ENCODE peak calls at places on chromosome 17, in five cellular contexts. Z, N, I, D and E are unnamed samples.
A peak's percentile ranks its signal among the peaks of the same experiment; 100 is the strongest.

GRCh38 chr17:12536472-12536871 is 129.2 kb upstream of the MYOCD start:
- DNase-seq in D (no peak), Z (no peak), N (no peak), I (no peak), E (no peak)

GRCh38 chr17:76252040-76252954 is 12.0 kb upstream of the RNF157 start:
- DNase-seq in D (peak; percentile 41), I (peak; percentile 60), N (no peak), Z (no peak), E (no peak)

GRCh38 chr17:67386965-67387551 is 10.0 kb downstream of the PITPNC1 start:
- DNase-seq in D (peak; percentile 56), Z (peak; percentile 64), I (no peak), N (peak; percentile 73), E (no peak)

GRCh38 chr17:74450231-74450630 is 16.2 kb upstream of the CD300A start:
- DNase-seq in I (no peak), N (no peak), Z (no peak), D (no peak), E (no peak)

GRCh38 chr17:77640242-77640641 is 318.3 kb upstream of the TNRC6C start:
- DNase-seq in D (no peak), N (no peak), Z (no peak), I (no peak), E (no peak)

GRCh38 chr17:7862692-7863437 is 5.1 kb downstream of the CYB5D1 start:
- DNase-seq in N (peak; percentile 69), I (peak; percentile 54), D (peak; percentile 69), Z (no peak), E (peak; percentile 34)

GRCh38 chr17:34067009-34067408 is 188.1 kb upstream of the CCL2 start:
- DNase-seq in N (no peak), Z (no peak), D (no peak), I (no peak), E (no peak)

GRCh38 chr17:48639136-48639535 is 13.0 kb upstream of the HOXB9 start:
- DNase-seq in N (peak; percentile 95), I (no peak), Z (no peak), D (no peak), E (no peak)

GRCh38 chr17:28897769-28898259 is 281 bp upstream of the FLOT2 start:
- DNase-seq in I (no peak), Z (no peak), N (no peak), D (no peak), E (no peak)

GRCh38 chr17:77426676-77427386 is 286.1 kb downstream of the SEC14L1 start:
- DNase-seq in I (no peak), Z (no peak), D (no peak), N (no peak), E (no peak)

GRCh38 chr17:76994237-76994637 is 126.0 kb downstream of the MGAT5B start:
- DNase-seq in Z (no peak), D (no peak), N (no peak), I (no peak), E (no peak)

GRCh38 chr17:30229012-30229411 is 6.5 kb downstream of the SLC6A4 start:
- DNase-seq in D (no peak), Z (no peak), N (no peak), I (no peak), E (no peak)

GRCh38 chr17:43817826-43818225 is 15.1 kb downstream of the MPP3 start:
- DNase-seq in I (no peak), N (no peak), D (no peak), Z (no peak), E (no peak)

GRCh38 chr17:43823350-43824084 is 9.4 kb downstream of the MPP3 start:
- DNase-seq in Z (no peak), D (no peak), I (no peak), N (peak; percentile 37), E (no peak)

GRCh38 chr17:43822566-43823190 is 10.3 kb downstream of the MPP3 start:
- DNase-seq in N (no peak), D (no peak), I (no peak), Z (no peak), E (no peak)

GRCh38 chr17:43818966-43819365 is 14.0 kb downstream of the MPP3 start:
- DNase-seq in N (no peak), D (no peak), I (no peak), Z (no peak), E (no peak)

DNA sequence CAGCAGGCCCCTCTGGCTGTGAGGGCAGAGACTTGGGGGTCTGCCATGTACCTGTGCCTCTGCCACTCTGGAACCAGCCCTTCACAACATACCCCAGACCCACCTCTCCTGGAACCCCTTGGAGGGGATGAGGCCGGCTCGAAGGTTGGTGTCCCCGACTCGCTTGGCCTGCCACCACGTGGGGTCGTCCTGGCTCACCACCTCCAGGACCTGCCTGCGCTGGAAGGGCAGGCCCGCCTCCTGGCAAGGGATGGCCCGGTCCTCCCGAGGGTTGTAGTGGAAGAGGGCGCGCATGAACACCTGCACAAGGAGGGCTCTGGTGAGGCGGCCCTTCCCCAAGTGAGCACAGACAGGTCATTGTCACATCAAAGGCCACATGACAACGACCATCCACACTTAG is 12.2 kb downstream of the MPP3 start:
- DNase-seq in N (no peak), D (no peak), Z (no peak), I (no peak), E (no peak)
- TF ChIP-seq CTCF in N (no peak), D (no peak), Z (no peak), I (no peak), E (no peak)

DNA sequence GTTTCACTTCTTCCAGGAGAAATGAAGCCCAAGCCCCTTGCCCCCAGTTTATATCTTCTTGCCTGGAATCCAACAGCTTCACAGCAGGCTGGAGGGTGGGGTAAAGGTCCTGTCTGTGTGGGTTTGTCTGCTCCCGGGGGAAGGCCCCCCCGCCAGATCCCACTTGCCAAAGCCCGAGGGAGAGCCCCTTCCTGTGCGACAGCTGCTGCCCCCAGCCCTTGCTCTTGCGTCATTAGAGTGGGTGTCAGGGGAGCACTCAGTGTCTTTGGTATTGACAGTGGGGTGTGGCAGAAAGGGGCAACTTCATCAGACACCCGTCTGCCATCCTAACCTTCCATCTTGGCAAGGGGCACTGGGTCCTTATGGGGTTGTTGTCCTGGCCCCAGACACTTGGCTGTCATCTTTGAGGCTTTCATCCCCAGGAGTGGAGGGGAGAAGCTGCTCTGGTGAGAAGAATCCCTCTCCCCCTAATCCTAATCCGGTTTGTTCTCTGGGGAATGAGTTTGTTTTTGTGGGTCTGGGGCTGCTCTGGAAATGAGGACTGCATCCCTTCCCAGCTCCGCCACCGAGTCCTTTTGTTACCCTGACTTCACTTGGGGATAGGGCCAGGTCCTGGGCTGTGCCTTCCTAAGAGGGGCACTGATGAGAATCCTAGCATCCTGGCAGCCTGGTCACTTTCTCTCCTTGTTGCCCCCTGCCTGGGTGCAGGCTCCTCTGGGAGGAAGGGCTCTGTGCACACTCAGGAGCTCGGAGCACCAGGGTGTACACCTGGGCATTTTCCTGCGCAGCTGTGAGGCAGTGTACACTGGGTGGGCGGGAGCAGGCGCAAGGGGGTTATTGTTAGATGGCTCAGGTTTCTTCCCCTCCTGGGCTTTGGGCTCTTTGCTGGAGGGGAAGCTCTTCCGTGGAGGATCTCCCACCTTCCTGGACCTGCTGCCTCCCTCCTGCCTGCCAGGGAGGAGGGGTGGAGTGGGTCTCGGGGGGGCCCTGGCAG is 21.1 kb downstream of the GJD3 start:
- DNase-seq in I (peak; percentile 69), N (peak; percentile 56), Z (no peak), D (no peak), E (no peak)
- TF ChIP-seq CTCF in I (no peak), N (no peak), Z (no peak), D (no peak), E (no peak)

DNA sequence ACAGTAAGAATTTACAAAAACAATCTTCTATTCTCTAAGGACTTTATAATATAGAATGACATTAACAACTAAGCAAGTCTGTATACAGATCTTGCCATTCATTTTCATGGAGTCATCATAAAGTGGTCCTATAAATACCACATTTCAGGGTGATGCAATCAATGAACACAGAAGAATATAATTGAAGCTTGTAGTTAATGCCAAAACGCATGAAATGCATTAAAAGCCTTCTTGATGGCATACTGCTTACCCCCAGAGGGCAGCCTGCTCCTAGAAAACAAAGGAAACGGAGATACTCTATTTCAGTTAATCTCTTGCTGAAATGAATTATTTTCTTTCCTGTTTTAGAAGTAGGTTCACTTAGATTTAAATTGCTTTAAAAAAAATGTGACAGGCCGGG is 45.2 kb upstream of the STAC2 start:
- DNase-seq in I (no peak), D (peak; percentile 59), Z (peak; percentile 8), N (no peak), E (peak; percentile 27)
- TF ChIP-seq CTCF in I (peak; percentile 21), D (peak; percentile 77), Z (peak; percentile 42), N (no peak), E (peak; percentile 34)

DNA sequence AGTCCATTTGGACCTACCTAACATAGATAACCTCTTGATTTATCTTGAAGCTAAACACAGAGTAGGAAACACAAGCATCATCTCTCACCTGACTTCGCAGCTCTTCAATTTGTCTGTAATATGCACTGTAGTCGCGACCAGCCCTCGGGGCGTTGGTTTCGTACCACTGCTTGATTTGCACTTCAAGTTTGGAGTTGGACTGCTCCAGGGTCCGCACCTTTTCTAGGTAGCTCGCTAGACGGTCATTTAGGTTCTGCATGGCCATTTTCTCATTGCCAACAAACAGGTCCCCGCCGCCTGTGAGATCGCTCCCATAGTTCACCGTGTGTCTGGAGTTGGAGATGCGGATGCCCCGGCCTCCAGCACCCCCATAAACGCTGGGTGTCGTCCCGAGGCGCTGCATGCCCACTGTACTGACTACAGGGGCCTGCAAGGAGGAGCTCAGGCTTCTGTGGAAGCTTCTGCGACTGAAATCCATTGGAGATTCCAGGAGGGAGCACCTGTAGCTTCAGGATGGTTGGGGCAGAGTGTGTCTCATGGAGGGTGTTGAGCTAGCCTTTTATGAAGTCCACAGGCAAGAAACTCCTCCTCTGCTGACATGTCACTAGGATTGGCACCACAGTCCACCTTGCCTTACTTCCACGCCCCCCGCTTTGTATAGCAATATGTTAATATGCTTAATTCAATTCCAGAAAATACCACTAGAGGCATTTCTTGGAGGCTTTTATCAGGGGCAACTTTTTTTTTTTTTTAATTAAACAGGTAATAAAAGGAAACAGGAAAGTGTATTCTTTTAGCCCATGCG is at the start of gene KRT20:
- DNase-seq in Z (no peak), N (peak; percentile 64), I (no peak), D (peak; percentile 9), E (no peak)
- TF ChIP-seq CTCF in Z (peak; percentile 52), N (peak; percentile 31), I (no peak), D (peak; percentile 56), E (no peak)